ENCODE peak calls at places on chromosomes 1 and 21, in five cellular contexts. S is mesenchymal stem cell, O is neural progenitor cell, T is esophagus muscularis mucosa, U is spleen. B is an unnamed sample. For H3K4me1, the result is how much of the 10 kb centered on the place peaks cover.

GRCh38 chr21:15221799-15222386 is 157.1 kb upstream of the NRIP1 start:
- DNase-seq in S (peak), O (peak), T (no peak), U (no peak), B (peak)

GRCh38 chr1:161721738-161722343 is 497 bp downstream of the FCRLB start:
- DNase-seq in S (peak), O (no peak), T (no peak), U (no peak), B (no peak)

GRCh38 chr1:184022651-184023050 is 14.9 kb downstream of the COLGALT2 start:
- DNase-seq in S (peak), O (no peak), T (no peak), U (no peak), B (no peak)

GRCh38 chr1:52234708-52235107 is 92.8 kb downstream of the ZFYVE9 start:
- DNase-seq in S (no peak), O (no peak), T (no peak), U (no peak), B (no peak)

GRCh38 chr21:33023574-33024277 is 2.0 kb upstream of the OLIG2 start:
- DNase-seq in S (no peak), O (peak), T (no peak), U (no peak), B (peak)

GRCh38 chr1:42529724-42530161 is 66.7 kb downstream of the CCDC30 start:
- DNase-seq in S (peak), O (no peak), T (no peak), U (no peak), B (no peak)

GRCh38 chr1:119725626-119726025 is 13.9 kb downstream of the PHGDH start:
- DNase-seq in S (no peak), O (no peak), T (no peak), U (no peak), B (no peak)

GRCh38 chr1:46449223-46450159 is 40.1 kb upstream of the DMBX1 start:
- DNase-seq in S (no peak), O (no peak), T (no peak), U (peak), B (no peak)

GRCh38 chr1:15755643-15756040 is 3.0 kb upstream of the FBLIM1 start:
- DNase-seq in S (no peak), O (no peak), T (no peak), U (no peak), B (no peak)

GRCh38 chr1:235999259-235999925 is 65.5 kb downstream of the NID1 start:
- DNase-seq in S (peak), O (no peak), T (no peak), U (no peak), B (no peak)

GRCh38 chr1:47424336-47424982 is 8.4 kb downstream of the FOXE3 start:
- DNase-seq in S (peak), O (peak), T (no peak), U (no peak), B (peak)

GRCh38 chr1:234845097-234845660 is 235.2 kb upstream of the IRF2BP2 start:
- DNase-seq in S (no peak), O (no peak), T (no peak), U (no peak), B (peak)

GRCh38 chr1:79198841-79199240 is 192.3 kb upstream of the ADGRL4 start:
- DNase-seq in S (peak), O (no peak), T (no peak), U (no peak), B (no peak)

GRCh38 chr1:1157033-1157365 is 16.7 kb upstream of the TTLL10 start:
- DNase-seq in S (no peak), O (no peak), T (no peak), U (no peak), B (no peak)

GRCh38 chr1:11727119-11727518 is 8.8 kb upstream of the AGTRAP start:
- DNase-seq in S (no peak), O (no peak), T (no peak), U (no peak), B (no peak)

GRCh38 chr21:42837421-42838211 is 41.7 kb downstream of the WDR4 start:
- DNase-seq in S (no peak), O (no peak), T (peak), U (peak), B (peak)

GRCh38 chr1:209860293-209860881 is 32.6 kb downstream of the UTP25 start:
- DNase-seq in S (peak), O (peak), T (peak), U (peak), B (peak)

GRCh38 chr1:156660752-156661112 is 16.5 kb downstream of the NES start:
- DNase-seq in S (no peak), O (no peak), T (no peak), U (no peak), B (peak)
- H3K4me1 ChIP-seq in S (half or more), O (half or more), T (half or more), U (half or more), B (under half)

DNA sequence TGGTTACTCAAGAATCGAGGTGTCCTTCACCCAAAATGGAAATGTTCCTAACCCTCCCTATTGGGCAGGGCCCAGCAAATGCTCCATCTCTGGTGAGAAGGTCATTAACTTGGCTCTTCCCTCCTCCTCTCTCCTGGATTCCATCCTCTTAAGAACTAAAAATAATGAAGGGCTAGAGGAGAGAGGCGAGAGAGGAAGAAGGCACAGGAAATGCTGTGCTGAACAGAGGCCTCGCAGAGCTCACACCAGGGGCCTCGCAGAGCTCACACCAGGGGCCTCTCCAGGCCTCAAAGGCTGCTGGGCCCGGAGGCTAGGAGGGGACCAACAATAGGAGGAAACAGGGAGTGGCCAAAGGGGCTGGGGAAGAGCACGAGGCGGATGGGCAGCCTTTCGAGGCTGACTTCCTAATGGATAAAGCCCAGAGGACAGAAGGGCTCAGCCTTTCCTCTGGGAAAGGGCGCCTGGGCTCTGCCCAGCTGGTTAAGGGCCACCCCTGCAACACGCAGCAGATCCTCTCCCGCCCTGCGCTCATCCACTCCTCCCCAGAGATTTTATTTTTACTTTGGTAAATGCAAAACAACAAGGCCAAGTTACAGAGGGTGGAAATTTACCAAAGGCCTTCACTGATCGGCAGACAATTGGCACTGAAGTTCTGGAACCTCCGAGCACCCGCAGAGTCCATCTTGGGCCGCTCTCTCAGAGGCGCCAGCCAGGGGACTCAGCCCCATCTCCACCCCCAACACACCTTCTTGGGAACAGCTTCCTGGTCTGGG is 78.5 kb downstream of the ITPKB start:
- DNase-seq in S (no peak), O (no peak), T (no peak), U (peak), B (no peak)
- H3K4me1 ChIP-seq in S (under half), O (half or more), T (under half), U (half or more), B (under half)

DNA sequence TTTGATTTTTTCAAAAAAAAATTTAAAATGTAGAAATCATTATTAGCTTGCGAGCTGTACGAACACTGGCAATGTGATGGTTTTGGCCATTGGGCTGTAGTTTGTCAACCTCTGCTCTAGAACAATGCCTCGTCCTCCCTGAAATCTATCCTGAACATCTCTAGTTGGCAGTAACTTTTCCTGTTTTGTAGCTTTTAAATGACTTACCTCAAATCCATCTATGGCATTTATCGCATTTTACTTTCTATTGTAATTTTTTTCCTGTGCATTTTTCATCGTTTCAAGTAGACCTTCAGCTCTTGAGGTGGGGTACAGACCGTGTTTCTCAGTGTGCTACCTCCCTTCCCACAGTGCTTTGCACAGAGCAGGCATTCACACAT is 30.4 kb upstream of the A3GALT2 start:
- DNase-seq in S (no peak), O (no peak), T (no peak), U (no peak), B (no peak)
- H3K4me1 ChIP-seq in S (under half), O (under half), T (under half), U (under half), B (under half)

DNA sequence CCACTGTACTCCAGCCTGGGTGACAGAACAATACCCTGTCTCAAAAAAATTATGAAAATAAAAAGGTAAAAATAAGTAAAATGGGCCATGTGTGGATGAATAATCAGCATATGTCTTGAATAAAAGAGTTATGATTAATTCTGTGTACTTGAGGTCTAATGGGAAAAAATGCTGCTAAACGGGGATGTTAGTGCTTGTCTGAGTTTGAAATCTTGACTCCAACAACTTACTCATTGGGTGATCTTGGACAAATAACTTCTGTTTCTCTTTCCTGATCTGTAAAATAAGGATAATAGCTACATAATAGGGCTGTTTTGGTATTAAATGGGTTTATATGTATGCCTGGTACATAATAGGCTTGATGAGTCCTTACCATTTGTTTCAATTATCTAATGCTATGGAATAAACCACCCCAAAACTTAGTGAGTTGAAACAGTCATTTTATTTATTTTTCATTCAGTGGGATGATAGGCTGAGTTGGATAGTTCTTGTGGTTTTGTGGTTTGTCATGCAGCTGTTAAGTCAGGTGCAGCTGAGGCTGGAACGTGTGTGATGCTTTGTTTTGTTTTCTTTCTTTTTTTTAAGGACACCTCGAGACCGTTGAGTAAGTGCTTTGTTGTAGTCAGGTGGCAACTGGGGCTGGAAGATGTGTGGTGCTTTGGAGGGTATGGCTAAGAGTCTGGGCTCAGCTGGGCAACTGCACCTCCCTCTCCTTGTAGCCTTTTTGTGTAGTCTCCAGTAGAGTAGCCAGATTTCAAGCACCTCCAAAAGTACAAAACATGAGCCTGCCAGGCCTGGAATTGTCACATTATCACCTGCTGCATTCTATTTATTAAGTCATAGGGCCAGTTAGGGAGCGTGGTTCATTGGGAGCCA is 4.9 kb downstream of the MDM4 start:
- DNase-seq in S (peak), O (no peak), T (no peak), U (no peak), B (peak)
- H3K4me1 ChIP-seq in S (under half), O (under half), T (under half), U (half or more), B (under half)

GRCh38 chr1:202588644-202589189 is 121.5 kb downstream of the SYT2 start:
- DNase-seq in S (no peak), O (no peak), T (no peak), U (no peak), B (no peak)

GRCh38 chr1:202589190-202589680 is 121.0 kb downstream of the SYT2 start:
- DNase-seq in S (peak), O (no peak), T (peak), U (no peak), B (peak)

GRCh38 chr1:202590119-202590518 is 120.1 kb downstream of the SYT2 start:
- DNase-seq in S (no peak), O (no peak), T (no peak), U (no peak), B (no peak)

GRCh38 chr1:202586018-202586821 is 124.0 kb downstream of the SYT2 start:
- DNase-seq in S (peak), O (no peak), T (no peak), U (peak), B (no peak)

DNA sequence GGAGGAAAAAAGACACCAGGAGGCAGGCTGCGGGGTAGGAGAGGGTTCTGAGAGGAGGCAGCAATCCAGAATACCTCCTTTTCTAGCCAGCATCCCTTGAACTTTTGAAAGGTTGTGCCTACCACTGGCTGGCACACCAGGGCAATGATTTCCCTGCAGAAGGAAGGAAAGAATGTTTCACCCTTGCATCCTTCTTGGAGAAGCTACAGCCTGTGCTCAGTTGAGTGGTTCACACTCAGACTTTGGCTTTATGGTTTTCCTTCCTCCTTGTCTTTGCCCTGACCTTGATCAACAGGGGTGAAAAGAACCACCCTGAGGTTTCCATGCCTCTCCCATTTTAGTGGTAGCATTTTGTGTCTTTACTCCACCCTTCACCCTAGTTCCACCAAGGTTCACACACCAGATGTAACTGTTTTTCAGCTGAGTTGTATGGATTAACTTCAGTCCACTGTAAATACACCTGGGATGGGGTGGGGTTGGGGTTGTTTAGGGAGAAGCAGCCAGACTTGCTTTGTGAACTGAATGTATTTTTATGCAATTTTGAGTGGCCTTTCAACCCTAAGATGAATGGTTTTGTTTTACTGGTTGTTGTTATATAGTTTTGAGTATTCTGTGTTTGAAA is 122.3 kb downstream of the SYT2 start:
- DNase-seq in S (no peak), O (no peak), T (no peak), U (no peak), B (no peak)
- H3K4me1 ChIP-seq in S (under half), O (under half), T (half or more), U (under half), B (under half)

DNA sequence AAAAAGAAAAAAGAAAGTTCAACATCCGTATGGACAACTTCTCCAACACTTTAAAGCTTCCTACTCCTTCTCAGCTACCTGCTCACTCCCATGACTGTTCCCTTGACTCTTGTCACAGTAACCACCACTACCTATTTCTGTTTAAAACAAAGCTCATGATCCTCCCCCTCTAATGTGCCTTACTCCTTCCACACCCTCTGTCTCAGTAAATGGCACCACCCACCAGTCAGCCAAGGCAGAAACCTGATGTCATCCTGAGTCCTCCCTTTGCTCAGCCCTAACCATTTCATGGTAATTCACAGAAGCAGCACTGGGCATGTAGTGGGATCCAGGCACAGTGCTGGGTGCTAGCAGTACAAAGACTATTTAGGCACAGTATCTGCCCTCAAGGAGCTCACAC is 63.0 kb upstream of the PPM1J start:
- DNase-seq in S (no peak), O (no peak), T (no peak), U (no peak), B (no peak)
- H3K4me1 ChIP-seq in S (under half), O (under half), T (under half), U (under half), B (under half)

GRCh38 chr1:218659911-218660677 is 315.0 kb downstream of the TGFB2 start:
- DNase-seq in S (peak), O (peak), T (no peak), U (no peak), B (no peak)
- H3K4me1 ChIP-seq in S (under half), O (under half), T (under half), U (under half), B (under half)

GRCh38 chr21:20313013-20313412 is 685.2 kb upstream of the NCAM2 start:
- DNase-seq in S (no peak), O (no peak), T (no peak), U (no peak), B (no peak)
- H3K4me1 ChIP-seq in S (under half), O (under half), T (under half), U (under half), B (under half)

DNA sequence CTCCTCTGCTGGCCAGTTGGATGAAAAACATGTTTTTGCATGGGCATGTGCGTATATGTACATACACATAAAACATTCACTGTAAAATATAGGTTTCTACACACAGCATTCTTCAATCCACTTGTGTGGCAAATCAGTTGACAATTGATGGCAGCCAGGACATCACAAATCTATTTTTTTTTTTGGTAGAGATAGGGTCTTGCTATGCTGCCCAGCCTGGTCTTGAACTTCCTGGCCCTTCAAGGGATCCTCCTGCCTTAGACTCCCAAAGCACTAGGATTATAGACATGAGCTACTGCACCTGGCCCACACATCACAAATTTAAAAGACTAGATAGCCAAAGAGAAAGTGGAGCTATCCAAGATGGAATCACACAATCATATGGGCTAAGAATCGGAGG is 39.6 kb downstream of the ARHGEF11 start:
- DNase-seq in S (no peak), O (no peak), T (no peak), U (no peak), B (no peak)
- H3K4me1 ChIP-seq in S (under half), O (under half), T (under half), U (under half), B (under half)

B was measured in endodermal cell.